ENCODE peak calls at places on chromosomes 5 and 9, in nine cellular contexts. H is fibroblast of mammary gland, P is AG09309, Y is tibial artery, D is GM12878, M is fibroblast of lung, O is left ventricle myocardium inferior, R is psoas muscle, J is brain microvascular endothelial cell. L is an unnamed sample.

GRCh38 chr9:86116425-86116824 is 17.1 kb upstream of the GOLM1 start:
- DNase-seq in H (no peak), P (no peak), Y (no peak), D (no peak), M (no peak), O (no peak), R (no peak), J (no peak), L (no peak)

GRCh38 chr5:157506981-157507780 is 47.2 kb downstream of the NIPAL4 start:
- DNase-seq in H (peak), P (no peak), Y (peak), D (no peak), M (peak), O (no peak), R (no peak), J (no peak), L (no peak)

GRCh38 chr9:7094052-7094451 is 336.3 kb downstream of the KDM4C start:
- DNase-seq in H (peak), P (no peak), Y (no peak), D (no peak), M (no peak), O (no peak), R (no peak), J (peak), L (no peak)

GRCh38 chr5:34762321-34762871 is 76.6 kb upstream of the TTC23L start:
- DNase-seq in H (peak), P (peak), Y (no peak), D (no peak), M (peak), O (peak), R (no peak), J (no peak), L (peak)

GRCh38 chr5:80502795-80503194 is 14.9 kb downstream of the FAM151B start:
- DNase-seq in H (no peak), P (no peak), Y (no peak), D (no peak), M (no peak), O (no peak), R (no peak), J (no peak), L (no peak)

GRCh38 chr5:169474226-169474625 is 109.3 kb upstream of the SPDL1 start:
- DNase-seq in H (no peak), P (no peak), Y (no peak), D (no peak), M (peak), O (no peak), R (no peak), J (no peak), L (peak)

GRCh38 chr5:119071573-119071874 is 637 bp downstream of the DMXL1 start:
- DNase-seq in H (no peak), P (no peak), Y (no peak), D (no peak), M (no peak), O (no peak), R (no peak), J (no peak), L (no peak)

GRCh38 chr9:114317665-114318357 is 5.1 kb upstream of the ORM1 start:
- DNase-seq in H (peak), P (peak), Y (no peak), D (no peak), M (peak), O (no peak), R (no peak), J (no peak), L (no peak)

GRCh38 chr9:83981126-83981871 is 694 bp downstream of the RMI1 start:
- DNase-seq in H (peak), P (no peak), Y (no peak), D (no peak), M (peak), O (no peak), R (no peak), J (peak), L (no peak)

GRCh38 chr5:145948921-145949320 is 12.5 kb downstream of the SH3RF2 start:
- DNase-seq in H (no peak), P (no peak), Y (no peak), D (no peak), M (no peak), O (no peak), R (no peak), J (no peak), L (no peak)

GRCh38 chr9:84239341-84239740 is 101.2 kb downstream of the SLC28A3 start:
- DNase-seq in H (peak), P (no peak), Y (no peak), D (no peak), M (peak), O (no peak), R (no peak), J (no peak), L (no peak)

GRCh38 chr9:134504106-134504385 is 137.6 kb upstream of the COL5A1 start:
- DNase-seq in H (no peak), P (no peak), Y (no peak), D (no peak), M (no peak), O (no peak), R (no peak), J (no peak), L (no peak)

GRCh38 chr5:7324919-7325318 is 71.0 kb upstream of the ADCY2 start:
- DNase-seq in H (no peak), P (no peak), Y (no peak), D (no peak), M (no peak), O (no peak), R (no peak), J (no peak), L (no peak)

GRCh38 chr5:124156408-124157027 is 589.9 kb downstream of the ZNF608 start:
- DNase-seq in H (peak), P (no peak), Y (no peak), D (no peak), M (peak), O (no peak), R (no peak), J (peak), L (peak)

GRCh38 chr9:137301086-137301947 is 754 bp downstream of the NRARP start:
- DNase-seq in H (peak), P (no peak), Y (no peak), D (no peak), M (peak), O (peak), R (peak), J (no peak), L (no peak)

GRCh38 chr9:8683496-8683895 is 883.9 kb upstream of the DMAC1 start:
- DNase-seq in H (no peak), P (no peak), Y (no peak), D (no peak), M (no peak), O (no peak), R (no peak), J (no peak), L (no peak)

GRCh38 chr5:132272341-132273210 is 15.1 kb downstream of the PDLIM4 start:
- DNase-seq in H (peak), P (no peak), Y (peak), D (no peak), M (no peak), O (peak), R (peak), J (peak), L (no peak)

GRCh38 chr9:108056805-108057386 is 567.3 kb upstream of the KLF4 start:
- DNase-seq in H (peak), P (peak), Y (no peak), D (no peak), M (peak), O (no peak), R (no peak), J (peak), L (peak)

GRCh38 chr9:33110686-33111085 is 34.2 kb upstream of the SMU1 start:
- DNase-seq in H (no peak), P (no peak), Y (no peak), D (no peak), M (no peak), O (no peak), R (no peak), J (no peak), L (no peak)

GRCh38 chr9:76962732-76963131 is 56.7 kb upstream of the FOXB2 start:
- DNase-seq in H (no peak), P (no peak), Y (no peak), D (no peak), M (no peak), O (no peak), R (no peak), J (no peak), L (no peak)

GRCh38 chr9:137492464-137493162 is 33.5 kb upstream of the NSMF start:
- DNase-seq in H (no peak), P (no peak), Y (no peak), D (no peak), M (no peak), O (no peak), R (no peak), J (no peak), L (no peak)

GRCh38 chr5:68426609-68427008 is 211.1 kb downstream of the PIK3R1 start:
- DNase-seq in H (no peak), P (no peak), Y (no peak), D (no peak), M (no peak), O (no peak), R (no peak), J (no peak), L (no peak)
- H3K4me3 ChIP-seq in H (no peak), P (no peak), Y (no peak), D (no peak), M (no peak), O (no peak), R (no peak), J (no peak), L (no peak)

GRCh38 chr5:133657036-133657435 is 44.7 kb upstream of the FSTL4 start:
- DNase-seq in H (no peak), P (no peak), Y (no peak), D (no peak), M (no peak), O (no peak), R (no peak), J (no peak), L (no peak)

GRCh38 chr5:133653602-133653995 is 41.3 kb upstream of the FSTL4 start:
- DNase-seq in H (no peak), P (no peak), Y (no peak), D (no peak), M (no peak), O (no peak), R (no peak), J (no peak), L (no peak)

GRCh38 chr5:133655966-133656365 is 43.6 kb upstream of the FSTL4 start:
- DNase-seq in H (no peak), P (no peak), Y (no peak), D (no peak), M (no peak), O (no peak), R (no peak), J (no peak), L (no peak)

GRCh38 chr5:133658327-133658726 is 46.0 kb upstream of the FSTL4 start:
- DNase-seq in H (no peak), P (no peak), Y (no peak), D (no peak), M (no peak), O (no peak), R (no peak), J (no peak), L (no peak)

DNA sequence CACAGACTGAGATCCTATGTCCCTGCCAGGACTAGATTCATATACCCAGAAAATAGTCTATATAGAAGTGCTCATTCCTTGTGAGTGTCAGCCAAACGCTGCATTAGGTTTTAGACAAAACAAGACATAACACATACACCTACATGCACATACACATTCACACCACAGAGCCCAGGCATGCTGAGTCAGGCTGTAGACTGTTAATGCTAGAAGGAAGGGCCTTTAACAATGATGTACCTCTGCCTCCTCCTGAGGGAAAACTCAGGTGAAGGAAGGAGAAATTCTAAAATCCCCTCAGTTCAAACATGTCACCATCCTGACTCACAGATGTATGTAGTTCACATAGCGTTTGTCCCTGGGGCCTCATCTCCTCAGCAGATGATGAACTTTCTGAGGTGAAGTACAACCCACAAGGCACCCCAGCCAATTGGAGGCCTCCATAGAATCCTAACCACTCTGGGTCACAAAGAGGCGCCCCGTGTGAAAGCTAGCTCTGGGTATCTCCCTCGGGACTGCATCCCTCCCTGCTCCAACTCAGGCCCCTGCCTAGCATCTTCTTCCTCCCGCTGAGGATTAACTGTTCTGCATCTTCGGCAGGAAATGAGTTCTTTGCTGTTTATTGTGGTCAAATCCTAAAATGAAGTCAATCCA is 40.7 kb upstream of the FSTL4 start:
- DNase-seq in H (no peak), P (no peak), Y (no peak), D (no peak), M (no peak), O (no peak), R (no peak), J (no peak), L (no peak)
- TF ChIP-seq CTCF in H (no peak), P (no peak), Y (no peak), D (no peak), M (no peak), O (no peak), R (no peak), J (no peak), L (no peak)

GRCh38 chr9:131273791-131274673 is 2.3 kb downstream of the FAM78A start:
- DNase-seq in H (no peak), P (no peak), Y (no peak), D (no peak), M (no peak), O (no peak), R (peak), J (no peak), L (no peak)
- H3K4me3 ChIP-seq in H (no peak), P (no peak), Y (peak), D (peak), M (no peak), O (peak), R (peak), J (no peak), L (no peak)

GRCh38 chr5:75414241-75414640 is 77.2 kb downstream of the HMGCR start:
- DNase-seq in H (no peak), P (no peak), Y (no peak), D (no peak), M (no peak), O (no peak), R (no peak), J (no peak), L (no peak)

DNA sequence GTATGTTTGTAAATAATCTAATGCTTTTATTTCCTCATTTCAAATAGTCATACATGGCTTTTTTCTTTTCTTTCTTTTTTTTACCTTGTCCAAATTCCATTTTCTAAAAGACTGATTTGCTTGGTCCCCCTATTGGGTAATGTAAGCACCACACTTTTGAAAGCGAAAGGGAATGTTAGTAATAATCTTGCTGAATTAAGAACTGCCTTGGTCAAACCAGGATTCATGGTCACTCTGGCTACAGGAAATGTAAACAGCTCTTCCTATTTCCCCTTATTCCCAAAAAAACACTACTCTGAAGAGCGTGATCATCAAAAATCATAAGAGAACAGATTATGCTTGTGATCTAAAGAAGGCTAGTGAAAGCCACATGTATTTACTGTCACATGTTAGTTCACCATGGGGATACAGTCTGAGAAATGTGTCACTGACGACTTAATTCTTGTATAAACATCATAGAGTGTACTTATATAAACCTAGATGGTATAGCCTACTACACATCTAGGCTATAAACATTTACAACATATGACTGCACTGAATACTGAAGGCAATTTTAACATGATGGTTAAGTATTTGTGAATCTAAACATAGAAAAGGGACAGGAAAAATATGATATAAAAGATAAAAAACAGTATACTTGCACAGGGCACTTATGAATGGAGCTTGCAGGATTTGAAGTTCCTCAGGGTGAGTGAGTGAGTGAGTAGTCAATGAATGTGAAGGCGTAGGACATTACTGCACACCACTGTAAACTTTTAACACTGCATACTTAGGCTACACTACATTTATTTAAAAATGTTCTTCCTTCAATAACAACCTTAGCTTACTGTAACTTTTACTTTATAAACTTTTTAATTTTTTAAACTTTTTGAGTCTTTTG is 75.3 kb downstream of the HMGCR start:
- DNase-seq in H (peak), P (no peak), Y (no peak), D (no peak), M (no peak), O (no peak), R (no peak), J (no peak), L (peak)
- TF ChIP-seq CTCF in H (peak), P (no peak), Y (no peak), D (no peak), M (peak), O (peak), R (no peak), J (peak), L (peak)

L was measured in astrocyte of the cerebellum.